ENCODE peak calls at places on chromosomes 2 and 18, in four cellular contexts. J, E, O and V are unnamed samples.

GRCh38 chr2:138274421-138275291 is 226.9 kb upstream of the SPOPL start:
- DNase-seq in J (no peak), E (peak), O (peak), V (no peak)

GRCh38 chr2:112001136-112001764 is 53.8 kb upstream of the TMEM87B start:
- DNase-seq in J (no peak), E (no peak), O (no peak), V (no peak)

GRCh38 chr2:71238089-71238488 is 11.2 kb upstream of the PAIP2B start:
- DNase-seq in J (no peak), E (no peak), O (no peak), V (no peak)

GRCh38 chr2:37323770-37324535 is 680 bp downstream of the PRKD3 start:
- DNase-seq in J (peak), E (peak), O (peak), V (peak)

GRCh38 chr2:12168354-12169059 is 422.1 kb downstream of the LPIN1 start:
- DNase-seq in J (no peak), E (no peak), O (no peak), V (no peak)

GRCh38 chr2:36792947-36793346 is 96.4 kb downstream of the VIT start:
- DNase-seq in J (no peak), E (no peak), O (no peak), V (no peak)

GRCh38 chr2:75053484-75054112 is 95.2 kb downstream of the POLE4 start:
- DNase-seq in J (peak), E (peak), O (no peak), V (peak)

GRCh38 chr2:74264281-74264680 is 65.9 kb downstream of the MTHFD2 start:
- DNase-seq in J (no peak), E (no peak), O (no peak), V (no peak)

GRCh38 chr2:197097578-197098366 is 171.3 kb upstream of the PGAP1 start:
- DNase-seq in J (no peak), E (peak), O (peak), V (no peak)

GRCh38 chr2:138500592-138501426 is 761 bp upstream of the SPOPL start:
- DNase-seq in J (peak), E (no peak), O (no peak), V (peak)

GRCh38 chr18:36610716-36611115 is 218.1 kb downstream of the TPGS2 start:
- DNase-seq in J (no peak), E (no peak), O (no peak), V (no peak)

GRCh38 chr2:231667497-231667896 is 40.8 kb upstream of the PTMA start:
- DNase-seq in J (no peak), E (no peak), O (no peak), V (no peak)

GRCh38 chr2:140286377-140286776 is 1506.2 kb upstream of the NXPH2 start:
- DNase-seq in J (no peak), E (no peak), O (no peak), V (no peak)

GRCh38 chr2:221420245-221420644 is 151.9 kb downstream of the EPHA4 start:
- DNase-seq in J (no peak), E (no peak), O (no peak), V (peak)

GRCh38 chr18:68177807-68178702 is 536.9 kb downstream of the TMX3 start:
- DNase-seq in J (no peak), E (peak), O (peak), V (no peak)

GRCh38 chr2:181262782-181263181 is 194.4 kb upstream of the ITGA4 start:
- DNase-seq in J (no peak), E (no peak), O (no peak), V (no peak)

GRCh38 chr2:109529532-109530449 is 84.0 kb downstream of the SEPTIN10 start:
- DNase-seq in J (no peak), E (no peak), O (no peak), V (no peak)

GRCh38 chr2:69652206-69652605 is 8.7 kb upstream of the AAK1 start:
- DNase-seq in J (no peak), E (peak), O (peak), V (no peak)

GRCh38 chr2:8015848-8016580 is 665.8 kb upstream of the ID2 start:
- DNase-seq in J (no peak), E (no peak), O (no peak), V (no peak)

GRCh38 chr2:64130333-64130732 is 13.9 kb downstream of the PELI1 start:
- DNase-seq in J (no peak), E (no peak), O (no peak), V (no peak)

GRCh38 chr2:97932975-97933662 is 62.6 kb downstream of the TMEM131 start:
- DNase-seq in J (no peak), E (no peak), O (no peak), V (no peak)

GRCh38 chr2:137951606-137952005 is 12.7 kb upstream of the HNMT start:
- DNase-seq in J (no peak), E (peak), O (peak), V (no peak)

GRCh38 chr2:119846021-119846420 is 86.3 kb downstream of the PTPN4 start:
- DNase-seq in J (no peak), E (no peak), O (no peak), V (no peak)

GRCh38 chr2:119366161-119366648 is 429 bp downstream of the C2orf76 start:
- DNase-seq in J (no peak), E (no peak), O (peak), V (no peak)

GRCh38 chr2:38155-38554 is 8.2 kb downstream of the FAM110C start:
- DNase-seq in J (no peak), E (peak), O (no peak), V (no peak)

GRCh38 chr2:70552501-70553333 is 909 bp downstream of the TGFA start:
- DNase-seq in J (peak), E (peak), O (no peak), V (peak)

DNA sequence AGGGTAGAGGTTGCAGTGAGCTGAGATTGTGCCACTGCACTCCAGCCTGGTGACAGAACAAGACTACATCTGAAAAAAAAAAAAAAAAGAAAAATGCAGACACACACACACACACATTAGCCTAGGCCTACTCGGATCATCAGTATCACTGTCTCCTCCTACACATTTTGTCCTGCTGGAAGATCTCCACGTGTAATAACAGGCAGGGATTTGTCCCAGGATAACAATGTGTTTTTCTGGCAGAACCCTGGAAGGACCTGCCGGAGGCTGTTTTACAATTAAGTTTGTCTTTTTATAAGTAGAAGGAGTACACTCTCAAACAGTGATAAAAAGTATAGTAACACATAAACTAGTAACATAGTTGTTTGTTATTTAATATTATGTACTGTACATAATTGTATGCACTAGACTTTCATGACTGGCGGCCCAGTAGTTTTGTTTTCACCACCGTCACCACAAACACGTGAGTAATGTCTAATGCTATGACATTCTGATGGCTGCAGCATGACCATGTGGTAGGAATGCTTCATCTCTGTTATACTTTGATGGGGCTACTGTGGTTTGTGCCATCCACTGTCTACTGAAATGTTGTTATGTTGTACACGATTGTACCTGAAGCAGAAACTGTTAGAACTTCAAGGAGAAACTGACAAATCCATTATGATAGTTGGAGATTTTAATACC is 130.6 kb downstream of the ATP9B start:
- DNase-seq in J (no peak), E (peak), O (peak), V (no peak)
- TF ChIP-seq CTCF in J (no peak), E (peak), O (peak), V (no peak)

DNA sequence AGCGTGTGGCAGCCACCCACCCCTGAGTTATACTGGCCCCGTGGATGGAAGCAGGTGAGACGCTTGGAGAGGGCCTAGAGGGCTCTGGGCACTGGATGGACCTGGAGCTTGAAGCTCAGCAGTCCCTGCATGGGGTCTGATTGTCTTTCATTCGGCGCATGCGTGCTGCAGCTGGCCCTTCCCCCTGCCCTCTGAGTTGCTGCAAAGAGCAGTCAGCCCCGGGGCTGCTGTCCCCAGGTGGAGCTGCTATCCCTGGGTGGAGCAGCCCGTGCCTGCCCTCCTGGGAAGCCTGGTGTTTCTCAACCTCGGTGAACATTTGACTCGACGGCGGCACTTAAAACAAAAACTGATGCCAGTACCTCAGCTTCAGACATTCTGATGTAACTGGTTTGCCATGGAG is 29.6 kb downstream of the IGFBP5 start:
- DNase-seq in J (peak), E (peak), O (no peak), V (no peak)
- TF ChIP-seq CTCF in J (no peak), E (peak), O (no peak), V (no peak)

DNA sequence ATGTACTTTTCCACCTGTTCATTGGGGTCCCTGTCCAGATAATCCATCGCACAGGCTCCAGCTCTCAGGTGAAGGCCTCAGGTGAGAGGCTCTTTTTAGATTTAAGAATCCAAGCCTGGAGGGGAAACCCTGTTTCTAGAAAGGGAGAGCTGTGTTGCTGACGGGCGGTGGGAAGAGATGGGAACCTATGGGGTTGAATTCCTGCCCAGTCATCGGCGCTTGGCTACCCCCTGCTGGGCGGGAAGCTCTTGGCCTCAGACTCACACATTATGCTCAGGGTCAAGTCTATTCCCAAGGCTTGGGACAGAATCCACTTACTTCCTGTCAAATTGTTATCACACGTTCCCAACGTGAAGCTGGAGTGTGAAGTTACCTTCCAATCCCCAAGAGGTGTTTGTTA is 181.9 kb upstream of the ETAA1 start:
- DNase-seq in J (peak), E (peak), O (peak), V (peak)
- TF ChIP-seq CTCF in J (peak), E (peak), O (peak), V (peak)

GRCh38 chr2:238717084-238717483 is 130.8 kb upstream of the TWIST2 start:
- DNase-seq in J (no peak), E (no peak), O (no peak), V (no peak)

GRCh38 chr2:238722181-238722580 is 125.7 kb upstream of the TWIST2 start:
- DNase-seq in J (no peak), E (no peak), O (no peak), V (no peak)

GRCh38 chr2:238722883-238723282 is 125.0 kb upstream of the TWIST2 start:
- DNase-seq in J (no peak), E (no peak), O (no peak), V (no peak)

GRCh38 chr2:238719641-238720040 is 128.2 kb upstream of the TWIST2 start:
- DNase-seq in J (no peak), E (no peak), O (no peak), V (no peak)

DNA sequence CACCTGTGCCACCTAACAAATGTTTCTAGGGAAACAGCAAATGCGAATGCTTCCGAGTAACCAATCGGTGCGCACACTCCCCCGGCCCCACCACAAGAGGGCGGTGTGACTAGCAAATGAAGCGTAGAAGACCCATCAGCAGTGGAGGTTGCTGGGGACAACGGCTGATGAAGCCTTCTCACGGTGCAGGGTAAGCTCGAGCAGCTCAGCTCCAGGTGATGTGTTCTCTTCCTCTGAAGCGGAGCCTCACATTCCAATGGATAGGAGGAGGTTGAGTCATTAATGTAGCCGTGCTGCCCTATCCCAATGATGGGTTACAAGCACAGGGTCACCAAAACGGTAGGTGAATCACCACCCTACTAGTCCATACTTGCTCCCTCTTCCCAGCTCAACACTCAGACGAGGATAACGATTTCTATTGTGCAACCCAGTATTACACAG is 127.6 kb upstream of the TWIST2 start:
- DNase-seq in J (no peak), E (peak), O (no peak), V (peak)
- TF ChIP-seq CTCF in J (peak), E (peak), O (peak), V (peak)

GRCh38 chr18:32576296-32576916 is 105.7 kb upstream of the GAREM1 start:
- DNase-seq in J (no peak), E (no peak), O (peak), V (peak)
- TF ChIP-seq CTCF in J (no peak), E (peak), O (peak), V (no peak)

GRCh38 chr2:130252880-130253645 is 54.8 kb upstream of the TUBA3E start:
- DNase-seq in J (no peak), E (peak), O (no peak), V (no peak)
- TF ChIP-seq CTCF in J (no peak), E (no peak), O (no peak), V (no peak)

GRCh38 chr2:216877085-216877484 is 17.2 kb upstream of the TNP1 start:
- DNase-seq in J (no peak), E (no peak), O (no peak), V (no peak)
- TF ChIP-seq CTCF in J (no peak), E (peak), O (no peak), V (no peak)